ENCODE peak calls at places on chromosomes 1 and 21, in four cellular contexts. One of them, this sample, is unnamed.

GRCh38 chr1:64745986-64746940 is 1.4 kb downstream of the RAVER2 start:
- DNase-seq in vagina: no peak
- DNase-seq in mucosa of descending colon: no peak
- DNase-seq in pancreas: no peak
- DNase-seq in this sample: no peak

GRCh38 chr1:230752407-230752806 is 5.2 kb downstream of the CAPN9 start:
- DNase-seq in vagina: no peak
- DNase-seq in mucosa of descending colon: peak; percentile 84
- DNase-seq in pancreas: no peak
- DNase-seq in this sample: no peak

GRCh38 chr1:109256971-109257681 is 7.8 kb downstream of the CELSR2 start:
- DNase-seq in vagina: no peak
- DNase-seq in mucosa of descending colon: no peak
- DNase-seq in pancreas: no peak
- DNase-seq in this sample: no peak

GRCh38 chr1:2966940-2967725 is 54.1 kb upstream of the ACTRT2 start:
- DNase-seq in vagina: no peak
- DNase-seq in mucosa of descending colon: no peak
- DNase-seq in pancreas: no peak
- DNase-seq in this sample: no peak

GRCh38 chr1:219731771-219732170 is 118.9 kb upstream of the ZC3H11B start:
- DNase-seq in vagina: no peak
- DNase-seq in mucosa of descending colon: no peak
- DNase-seq in pancreas: no peak
- DNase-seq in this sample: no peak

GRCh38 chr1:116127848-116128540 is 16.8 kb downstream of the MAB21L3 start:
- DNase-seq in vagina: peak; percentile 58
- DNase-seq in mucosa of descending colon: no peak
- DNase-seq in pancreas: no peak
- DNase-seq in this sample: no peak

GRCh38 chr1:45050931-45051748 is 39.1 kb downstream of the UROD start:
- DNase-seq in vagina: no peak
- DNase-seq in mucosa of descending colon: no peak
- DNase-seq in pancreas: no peak
- DNase-seq in this sample: no peak

GRCh38 chr1:15510611-15511405 is 13.2 kb downstream of the CASP9 start:
- DNase-seq in vagina: no peak
- DNase-seq in mucosa of descending colon: no peak
- DNase-seq in pancreas: no peak
- DNase-seq in this sample: no peak

GRCh38 chr1:43034195-43034658 is 75.6 kb upstream of the SLC2A1 start:
- DNase-seq in vagina: no peak
- DNase-seq in mucosa of descending colon: peak; percentile 41
- DNase-seq in pancreas: no peak
- DNase-seq in this sample: no peak

GRCh38 chr1:186842547-186842946 is 13.8 kb downstream of the PLA2G4A start:
- DNase-seq in vagina: no peak
- DNase-seq in mucosa of descending colon: peak; percentile 14
- DNase-seq in pancreas: no peak
- DNase-seq in this sample: no peak

GRCh38 chr1:166920561-166921475 is 44.8 kb upstream of the TADA1 start:
- DNase-seq in vagina: no peak
- DNase-seq in mucosa of descending colon: peak; percentile 23
- DNase-seq in pancreas: no peak
- DNase-seq in this sample: no peak

GRCh38 chr1:209246660-209247059 is 336.9 kb upstream of the CAMK1G start:
- DNase-seq in vagina: no peak
- DNase-seq in mucosa of descending colon: no peak
- DNase-seq in pancreas: no peak
- DNase-seq in this sample: peak; percentile 17

GRCh38 chr1:156667968-156668709 is 9.1 kb downstream of the NES start:
- DNase-seq in vagina: no peak
- DNase-seq in mucosa of descending colon: no peak
- DNase-seq in pancreas: no peak
- DNase-seq in this sample: no peak

GRCh38 chr1:81509619-81510018 is 291.1 kb upstream of the ADGRL2 start:
- DNase-seq in vagina: no peak
- DNase-seq in mucosa of descending colon: no peak
- DNase-seq in pancreas: no peak
- DNase-seq in this sample: no peak

GRCh38 chr1:228015276-228016180 is 8.7 kb downstream of the WNT3A start:
- DNase-seq in vagina: no peak
- DNase-seq in mucosa of descending colon: no peak
- DNase-seq in pancreas: no peak
- DNase-seq in this sample: no peak

GRCh38 chr1:17439250-17440073 is at the start of gene RCC2:
- DNase-seq in vagina: no peak
- DNase-seq in mucosa of descending colon: peak; percentile 64
- DNase-seq in pancreas: peak; percentile 73
- DNase-seq in this sample: no peak
- TF ChIP-seq CTCF in vagina: no peak
- TF ChIP-seq CTCF in mucosa of descending colon: no peak
- TF ChIP-seq CTCF in pancreas: no peak
- TF ChIP-seq CTCF in this sample: no peak

GRCh38 chr1:66394603-66395002 is 139.3 kb upstream of the SGIP1 start:
- DNase-seq in vagina: no peak
- DNase-seq in mucosa of descending colon: no peak
- DNase-seq in pancreas: no peak
- DNase-seq in this sample: no peak

GRCh38 chr1:66396212-66396890 is 137.6 kb upstream of the SGIP1 start:
- DNase-seq in vagina: no peak
- DNase-seq in mucosa of descending colon: no peak
- DNase-seq in pancreas: no peak
- DNase-seq in this sample: no peak

GRCh38 chr1:66395202-66396061 is 138.5 kb upstream of the SGIP1 start:
- DNase-seq in vagina: no peak
- DNase-seq in mucosa of descending colon: no peak
- DNase-seq in pancreas: no peak
- DNase-seq in this sample: no peak

GRCh38 chr1:66399888-66400529 is 133.9 kb upstream of the SGIP1 start:
- DNase-seq in vagina: no peak
- DNase-seq in mucosa of descending colon: no peak
- DNase-seq in pancreas: no peak
- DNase-seq in this sample: no peak

GRCh38 chr1:66397192-66397591 is 136.8 kb upstream of the SGIP1 start:
- DNase-seq in vagina: no peak
- DNase-seq in mucosa of descending colon: no peak
- DNase-seq in pancreas: no peak
- DNase-seq in this sample: no peak
- H3K4me3 ChIP-seq in vagina: no peak overlapping the region
- H3K4me3 ChIP-seq in mucosa of descending colon: no peak overlapping the region
- H3K4me3 ChIP-seq in pancreas: no peak overlapping the region
- H3K4me3 ChIP-seq in this sample: no peak overlapping the region

GRCh38 chr1:66876664-66877063 is 48.0 kb downstream of the DNAI4 start:
- DNase-seq in vagina: no peak
- DNase-seq in mucosa of descending colon: peak; percentile 24
- DNase-seq in pancreas: no peak
- DNase-seq in this sample: no peak
- TF ChIP-seq CTCF in vagina: no peak
- TF ChIP-seq CTCF in mucosa of descending colon: no peak
- TF ChIP-seq CTCF in pancreas: no peak
- TF ChIP-seq CTCF in this sample: no peak

GRCh38 chr1:158329807-158330206 is 1.5 kb downstream of the CD1B start:
- DNase-seq in vagina: no peak
- DNase-seq in mucosa of descending colon: peak; percentile 4
- DNase-seq in pancreas: no peak
- DNase-seq in this sample: no peak

GRCh38 chr1:158330390-158330789 is 941 bp downstream of the CD1B start:
- DNase-seq in vagina: no peak
- DNase-seq in mucosa of descending colon: no peak
- DNase-seq in pancreas: no peak
- DNase-seq in this sample: no peak

GRCh38 chr1:158334601-158335292 is 3.4 kb upstream of the CD1B start:
- DNase-seq in vagina: no peak
- DNase-seq in mucosa of descending colon: no peak
- DNase-seq in pancreas: no peak
- DNase-seq in this sample: no peak

GRCh38 chr1:158331431-158331830 is at the start of gene CD1B:
- DNase-seq in vagina: no peak
- DNase-seq in mucosa of descending colon: no peak
- DNase-seq in pancreas: no peak
- DNase-seq in this sample: no peak

DNA sequence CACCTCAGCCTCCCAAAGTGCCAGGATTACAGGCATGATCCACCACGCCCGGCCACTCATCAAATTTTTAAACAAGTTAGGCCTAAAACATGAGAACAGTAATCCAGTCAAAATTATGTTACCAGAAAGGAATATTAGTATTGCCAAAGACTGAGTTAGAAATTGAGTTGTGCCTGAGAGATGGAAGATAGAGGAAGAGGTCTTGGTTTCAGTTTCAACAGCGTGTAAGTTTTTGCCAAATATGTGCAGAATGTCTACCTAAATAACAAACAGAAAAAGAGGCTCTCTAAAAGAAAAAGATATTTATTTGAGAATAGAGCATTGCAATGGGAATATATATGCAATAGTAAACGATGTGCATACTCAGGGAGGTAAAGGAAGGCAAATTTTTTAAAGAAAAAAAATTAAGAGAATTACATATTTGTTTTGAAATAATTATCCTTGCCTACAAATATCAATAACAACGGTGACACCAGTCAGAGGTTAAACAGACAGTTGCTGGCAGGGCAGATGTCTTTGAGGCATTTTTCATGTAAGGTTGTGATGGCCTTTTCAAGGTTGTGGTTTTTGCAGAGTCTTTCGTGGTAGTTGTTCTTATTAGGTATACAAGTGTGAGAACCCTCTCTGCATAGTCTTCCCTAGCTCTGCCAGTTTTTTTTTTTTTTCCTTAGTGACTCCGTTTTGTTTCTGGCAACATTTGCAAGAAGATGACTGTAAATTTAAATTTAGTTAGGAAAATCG is 2.2 kb upstream of the CD1B start:
- DNase-seq in vagina: no peak
- DNase-seq in mucosa of descending colon: no peak
- DNase-seq in pancreas: no peak
- DNase-seq in this sample: no peak
- H3K4me3 ChIP-seq in vagina: no peak overlapping the region
- H3K4me3 ChIP-seq in mucosa of descending colon: no peak overlapping the region
- H3K4me3 ChIP-seq in pancreas: no peak overlapping the region
- H3K4me3 ChIP-seq in this sample: no peak overlapping the region

GRCh38 chr1:234724517-234725176 is 114.7 kb upstream of the IRF2BP2 start:
- DNase-seq in vagina: peak; percentile 97
- DNase-seq in mucosa of descending colon: peak; percentile 80
- DNase-seq in pancreas: peak; percentile 85
- DNase-seq in this sample: no peak
- TF ChIP-seq CTCF in vagina: no peak
- TF ChIP-seq CTCF in mucosa of descending colon: no peak
- TF ChIP-seq CTCF in pancreas: no peak
- TF ChIP-seq CTCF in this sample: no peak

GRCh38 chr21:26332873-26333272 is 162.3 kb upstream of the APP start:
- DNase-seq in vagina: no peak
- DNase-seq in mucosa of descending colon: no peak
- DNase-seq in pancreas: no peak
- DNase-seq in this sample: no peak
- H3K4me3 ChIP-seq in vagina: no peak overlapping the region
- H3K4me3 ChIP-seq in mucosa of descending colon: no peak overlapping the region
- H3K4me3 ChIP-seq in pancreas: no peak overlapping the region
- H3K4me3 ChIP-seq in this sample: no peak overlapping the region

DNA sequence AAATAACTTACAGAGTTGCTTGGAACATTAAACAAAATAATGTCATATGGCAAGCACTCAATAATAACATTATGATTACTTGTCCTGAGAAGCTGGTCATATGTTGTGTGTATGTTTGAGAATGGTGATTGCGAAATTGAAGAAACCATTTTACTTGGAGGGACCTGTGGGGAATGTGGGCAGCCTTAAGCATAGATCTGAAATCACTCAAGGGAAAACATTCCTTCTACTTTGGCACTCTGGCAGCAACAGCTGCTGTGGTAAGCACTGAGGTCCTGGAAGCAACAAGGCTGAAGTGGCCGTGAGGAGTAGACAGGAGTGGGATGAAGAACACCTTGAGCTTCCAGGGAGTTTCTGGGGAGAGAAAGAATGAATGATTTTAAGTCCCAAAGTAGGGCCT is 165.4 kb upstream of the ADAMTS5 start:
- DNase-seq in vagina: no peak
- DNase-seq in mucosa of descending colon: no peak
- DNase-seq in pancreas: no peak
- DNase-seq in this sample: peak; percentile 60
- TF ChIP-seq CTCF in vagina: no peak
- TF ChIP-seq CTCF in mucosa of descending colon: no peak
- TF ChIP-seq CTCF in pancreas: no peak
- TF ChIP-seq CTCF in this sample: no peak

GRCh38 chr21:46665566-46665965 is 30.1 kb downstream of the PRMT2 start:
- DNase-seq in vagina: no peak
- DNase-seq in mucosa of descending colon: no peak
- DNase-seq in pancreas: no peak
- DNase-seq in this sample: no peak
- H3K4me3 ChIP-seq in vagina: no peak overlapping the region
- H3K4me3 ChIP-seq in mucosa of descending colon: no peak overlapping the region
- H3K4me3 ChIP-seq in pancreas: no peak overlapping the region
- H3K4me3 ChIP-seq in this sample: no peak overlapping the region